ENCODE peak calls at places on chromosomes 13 and 19, in ten cellular contexts. One of them, this sample, is unnamed.

GRCh38 chr19:29278716-29279115 is 65.8 kb upstream of the UQCRFS1 start:
- DNase-seq in left ventricle myocardium inferior: no peak
- DNase-seq in pancreas: no peak
- DNase-seq in IMR-90: no peak
- DNase-seq in CD4-positive, alpha-beta memory T cell: no peak
- DNase-seq in astrocyte: no peak
- DNase-seq in GM23338: no peak
- DNase-seq in GM23248: no peak
- DNase-seq in heart left ventricle: no peak
- DNase-seq in body of pancreas: no peak
- DNase-seq in this sample: no peak

GRCh38 chr19:15563325-15563794 is 51.7 kb upstream of the CYP4F8 start:
- DNase-seq in CD4-positive, alpha-beta memory T cell: no peak
- DNase-seq in IMR-90: no peak
- DNase-seq in heart left ventricle: peak; percentile 74
- DNase-seq in astrocyte: no peak
- DNase-seq in pancreas: peak; percentile 70
- DNase-seq in body of pancreas: peak; percentile 26
- DNase-seq in GM23338: no peak
- DNase-seq in left ventricle myocardium inferior: peak; percentile 36
- DNase-seq in GM23248: peak; percentile 19
- DNase-seq in this sample: peak; percentile 77

GRCh38 chr13:46386996-46387851 is at the start of gene RUBCNL:
- DNase-seq in astrocyte: no peak
- DNase-seq in body of pancreas: peak; percentile 16
- DNase-seq in GM23248: peak; percentile 62
- DNase-seq in left ventricle myocardium inferior: peak; percentile 34
- DNase-seq in CD4-positive, alpha-beta memory T cell: no peak
- DNase-seq in pancreas: peak; percentile 63
- DNase-seq in heart left ventricle: peak; percentile 81
- DNase-seq in GM23338: peak; percentile 74
- DNase-seq in IMR-90: no peak
- DNase-seq in this sample: peak; percentile 53

GRCh38 chr19:31515931-31516330 is 166.7 kb upstream of the TSHZ3 start:
- DNase-seq in IMR-90: no peak
- DNase-seq in pancreas: no peak
- DNase-seq in GM23338: no peak
- DNase-seq in body of pancreas: no peak
- DNase-seq in heart left ventricle: no peak
- DNase-seq in left ventricle myocardium inferior: no peak
- DNase-seq in GM23248: peak; percentile 56
- DNase-seq in astrocyte: no peak
- DNase-seq in CD4-positive, alpha-beta memory T cell: no peak
- DNase-seq in this sample: no peak

GRCh38 chr13:26601669-26602068 is 44.2 kb downstream of the WASF3 start:
- DNase-seq in astrocyte: peak; percentile 49
- DNase-seq in heart left ventricle: no peak
- DNase-seq in IMR-90: peak; percentile 59
- DNase-seq in CD4-positive, alpha-beta memory T cell: no peak
- DNase-seq in GM23248: peak; percentile 69
- DNase-seq in left ventricle myocardium inferior: no peak
- DNase-seq in GM23338: no peak
- DNase-seq in pancreas: no peak
- DNase-seq in body of pancreas: no peak
- DNase-seq in this sample: no peak

GRCh38 chr19:5951338-5951861 is 26.5 kb downstream of the RANBP3 start:
- DNase-seq in left ventricle myocardium inferior: no peak
- DNase-seq in astrocyte: no peak
- DNase-seq in CD4-positive, alpha-beta memory T cell: no peak
- DNase-seq in pancreas: no peak
- DNase-seq in GM23338: peak; percentile 63
- DNase-seq in body of pancreas: no peak
- DNase-seq in heart left ventricle: no peak
- DNase-seq in IMR-90: no peak
- DNase-seq in GM23248: no peak
- DNase-seq in this sample: peak; percentile 23

GRCh38 chr13:79307866-79308298 is 98.2 kb downstream of the RBM26 start:
- DNase-seq in astrocyte: peak; percentile 23
- DNase-seq in CD4-positive, alpha-beta memory T cell: no peak
- DNase-seq in pancreas: no peak
- DNase-seq in left ventricle myocardium inferior: no peak
- DNase-seq in heart left ventricle: no peak
- DNase-seq in GM23248: peak; percentile 57
- DNase-seq in body of pancreas: no peak
- DNase-seq in IMR-90: peak; percentile 61
- DNase-seq in GM23338: peak; percentile 18
- DNase-seq in this sample: peak; percentile 21

GRCh38 chr13:112795277-112795676 is 105.4 kb downstream of the ATP11A start:
- DNase-seq in IMR-90: no peak
- DNase-seq in pancreas: no peak
- DNase-seq in CD4-positive, alpha-beta memory T cell: no peak
- DNase-seq in GM23338: no peak
- DNase-seq in body of pancreas: no peak
- DNase-seq in heart left ventricle: no peak
- DNase-seq in astrocyte: no peak
- DNase-seq in left ventricle myocardium inferior: no peak
- DNase-seq in GM23248: no peak
- DNase-seq in this sample: no peak

GRCh38 chr13:111115841-111116500 is 861 bp downstream of the ARHGEF7 start:
- DNase-seq in GM23248: peak; percentile 94
- DNase-seq in astrocyte: peak; percentile 34
- DNase-seq in body of pancreas: peak; percentile 26
- DNase-seq in GM23338: peak; percentile 52
- DNase-seq in left ventricle myocardium inferior: peak; percentile 69
- DNase-seq in pancreas: no peak
- DNase-seq in heart left ventricle: peak; percentile 73
- DNase-seq in IMR-90: peak; percentile 87
- DNase-seq in CD4-positive, alpha-beta memory T cell: no peak
- DNase-seq in this sample: peak; percentile 60

GRCh38 chr19:16588089-16588823 is 16.0 kb upstream of the SLC35E1 start:
- DNase-seq in left ventricle myocardium inferior: no peak
- DNase-seq in GM23248: no peak
- DNase-seq in IMR-90: peak; percentile 19
- DNase-seq in astrocyte: peak; percentile 34
- DNase-seq in GM23338: peak; percentile 43
- DNase-seq in CD4-positive, alpha-beta memory T cell: peak; percentile 70
- DNase-seq in body of pancreas: peak; percentile 40
- DNase-seq in heart left ventricle: no peak
- DNase-seq in pancreas: no peak
- DNase-seq in this sample: peak; percentile 64

GRCh38 chr13:56166864-56167263 is 973.9 kb upstream of the PRR20A start:
- DNase-seq in pancreas: no peak
- DNase-seq in GM23248: no peak
- DNase-seq in IMR-90: no peak
- DNase-seq in heart left ventricle: no peak
- DNase-seq in left ventricle myocardium inferior: no peak
- DNase-seq in CD4-positive, alpha-beta memory T cell: no peak
- DNase-seq in astrocyte: no peak
- DNase-seq in body of pancreas: no peak
- DNase-seq in GM23338: peak; percentile 80
- DNase-seq in this sample: no peak

GRCh38 chr13:46380242-46380641 is 6.8 kb downstream of the RUBCNL start:
- DNase-seq in GM23338: no peak
- DNase-seq in pancreas: no peak
- DNase-seq in astrocyte: no peak
- DNase-seq in IMR-90: no peak
- DNase-seq in GM23248: no peak
- DNase-seq in heart left ventricle: no peak
- DNase-seq in left ventricle myocardium inferior: no peak
- DNase-seq in CD4-positive, alpha-beta memory T cell: no peak
- DNase-seq in body of pancreas: no peak
- DNase-seq in this sample: no peak

GRCh38 chr13:43802511-43802910 is 15.7 kb upstream of the ENOX1 start:
- DNase-seq in astrocyte: no peak
- DNase-seq in GM23248: no peak
- DNase-seq in heart left ventricle: no peak
- DNase-seq in GM23338: no peak
- DNase-seq in left ventricle myocardium inferior: no peak
- DNase-seq in pancreas: no peak
- DNase-seq in CD4-positive, alpha-beta memory T cell: no peak
- DNase-seq in body of pancreas: no peak
- DNase-seq in IMR-90: no peak
- DNase-seq in this sample: no peak

GRCh38 chr19:17755977-17756670 is 4.8 kb downstream of the FCHO1 start:
- DNase-seq in heart left ventricle: no peak
- DNase-seq in CD4-positive, alpha-beta memory T cell: no peak
- DNase-seq in IMR-90: peak; percentile 50
- DNase-seq in left ventricle myocardium inferior: no peak
- DNase-seq in body of pancreas: peak; percentile 40
- DNase-seq in GM23248: no peak
- DNase-seq in astrocyte: peak; percentile 56
- DNase-seq in pancreas: peak; percentile 70
- DNase-seq in GM23338: peak; percentile 87
- DNase-seq in this sample: peak; percentile 90

GRCh38 chr13:35712907-35713685 is 236.6 kb upstream of the MAB21L1 start:
- DNase-seq in IMR-90: peak; percentile 71
- DNase-seq in GM23248: peak; percentile 77
- DNase-seq in heart left ventricle: no peak
- DNase-seq in CD4-positive, alpha-beta memory T cell: no peak
- DNase-seq in astrocyte: peak; percentile 39
- DNase-seq in left ventricle myocardium inferior: no peak
- DNase-seq in GM23338: peak; percentile 29
- DNase-seq in pancreas: no peak
- DNase-seq in body of pancreas: no peak
- DNase-seq in this sample: no peak

GRCh38 chr19:34485831-34486230 is 4.3 kb downstream of the WTIP start:
- DNase-seq in left ventricle myocardium inferior: no peak
- DNase-seq in pancreas: no peak
- DNase-seq in CD4-positive, alpha-beta memory T cell: no peak
- DNase-seq in GM23248: no peak
- DNase-seq in heart left ventricle: no peak
- DNase-seq in GM23338: no peak
- DNase-seq in astrocyte: no peak
- DNase-seq in body of pancreas: no peak
- DNase-seq in IMR-90: no peak
- DNase-seq in this sample: no peak

GRCh38 chr19:30662211-30662861 is 290.2 kb downstream of the ZNF536 start:
- DNase-seq in astrocyte: peak; percentile 45
- DNase-seq in IMR-90: no peak
- DNase-seq in heart left ventricle: no peak
- DNase-seq in GM23338: no peak
- DNase-seq in body of pancreas: peak; percentile 70
- DNase-seq in left ventricle myocardium inferior: no peak
- DNase-seq in GM23248: peak; percentile 62
- DNase-seq in pancreas: no peak
- DNase-seq in CD4-positive, alpha-beta memory T cell: no peak
- DNase-seq in this sample: no peak

GRCh38 chr19:13764101-13764807 is at the start of gene MRI1:
- DNase-seq in left ventricle myocardium inferior: peak; percentile 84
- DNase-seq in heart left ventricle: peak; percentile 90
- DNase-seq in astrocyte: peak; percentile 46
- DNase-seq in pancreas: peak; percentile 88
- DNase-seq in GM23338: peak; percentile 67
- DNase-seq in GM23248: peak; percentile 82
- DNase-seq in CD4-positive, alpha-beta memory T cell: peak; percentile 44
- DNase-seq in body of pancreas: peak; percentile 78
- DNase-seq in IMR-90: peak; percentile 60
- DNase-seq in this sample: peak; percentile 86

GRCh38 chr19:53906211-53907192 is 2.6 kb upstream of the CACNG7 start:
- DNase-seq in pancreas: peak; percentile 84
- DNase-seq in CD4-positive, alpha-beta memory T cell: peak; percentile 50
- DNase-seq in astrocyte: no peak
- DNase-seq in IMR-90: no peak
- DNase-seq in body of pancreas: peak; percentile 42
- DNase-seq in GM23338: peak; percentile 81
- DNase-seq in left ventricle myocardium inferior: peak; percentile 42
- DNase-seq in GM23248: peak; percentile 45
- DNase-seq in heart left ventricle: peak; percentile 77
- DNase-seq in this sample: peak; percentile 50

GRCh38 chr19:42214810-42215209 is 2.7 kb downstream of the DEDD2 start:
- DNase-seq in IMR-90: no peak
- DNase-seq in GM23248: no peak
- DNase-seq in body of pancreas: no peak
- DNase-seq in heart left ventricle: peak; percentile 30
- DNase-seq in GM23338: no peak
- DNase-seq in CD4-positive, alpha-beta memory T cell: no peak
- DNase-seq in left ventricle myocardium inferior: no peak
- DNase-seq in pancreas: no peak
- DNase-seq in astrocyte: no peak
- DNase-seq in this sample: no peak
- H3K4me1 ChIP-seq in IMR-90: peaks cover 11% of the 10 kb centered on the region
- H3K4me1 ChIP-seq in GM23248: peaks cover 21% of the 10 kb centered on the region
- H3K4me1 ChIP-seq in body of pancreas: peaks cover 59% of the 10 kb centered on the region
- H3K4me1 ChIP-seq in heart left ventricle: peaks cover 69% of the 10 kb centered on the region
- H3K4me1 ChIP-seq in GM23338: peaks cover 9% of the 10 kb centered on the region
- H3K4me1 ChIP-seq in CD4-positive, alpha-beta memory T cell: peaks cover 72% of the 10 kb centered on the region
- H3K4me1 ChIP-seq in left ventricle myocardium inferior: peaks cover 43% of the 10 kb centered on the region
- H3K4me1 ChIP-seq in pancreas: peaks cover 31% of the 10 kb centered on the region
- H3K4me1 ChIP-seq in astrocyte: peaks cover 25% of the 10 kb centered on the region
- H3K4me1 ChIP-seq in this sample: peaks cover 20% of the 10 kb centered on the region

GRCh38 chr13:20988033-20988908 is 73.1 kb downstream of the LATS2 start:
- DNase-seq in IMR-90: no peak
- DNase-seq in left ventricle myocardium inferior: no peak
- DNase-seq in body of pancreas: no peak
- DNase-seq in astrocyte: no peak
- DNase-seq in GM23338: no peak
- DNase-seq in pancreas: no peak
- DNase-seq in CD4-positive, alpha-beta memory T cell: no peak
- DNase-seq in heart left ventricle: no peak
- DNase-seq in GM23248: no peak
- DNase-seq in this sample: no peak
- H3K36me3 ChIP-seq in IMR-90: peaks cover 55% of the 10 kb centered on the region
- H3K36me3 ChIP-seq in left ventricle myocardium inferior: peaks cover 62% of the 10 kb centered on the region
- H3K36me3 ChIP-seq in body of pancreas: peaks cover 3% of the 10 kb centered on the region
- H3K36me3 ChIP-seq in astrocyte: peaks cover 35% of the 10 kb centered on the region
- H3K36me3 ChIP-seq in GM23338: peaks cover 14% of the 10 kb centered on the region
- H3K36me3 ChIP-seq in pancreas: peaks cover 5% of the 10 kb centered on the region
- H3K36me3 ChIP-seq in CD4-positive, alpha-beta memory T cell: no peaks in the 10 kb centered on the region
- H3K36me3 ChIP-seq in heart left ventricle: peaks cover 10% of the 10 kb centered on the region
- H3K36me3 ChIP-seq in GM23248: peaks cover 39% of the 10 kb centered on the region
- H3K36me3 ChIP-seq in this sample: no peaks in the 10 kb centered on the region

GRCh38 chr13:45316210-45316799 is 24.7 kb downstream of the TPT1 start:
- DNase-seq in pancreas: no peak
- DNase-seq in GM23338: no peak
- DNase-seq in body of pancreas: no peak
- DNase-seq in left ventricle myocardium inferior: no peak
- DNase-seq in GM23248: no peak
- DNase-seq in astrocyte: no peak
- DNase-seq in IMR-90: no peak
- DNase-seq in heart left ventricle: no peak
- DNase-seq in CD4-positive, alpha-beta memory T cell: no peak
- DNase-seq in this sample: no peak
- H3K27ac ChIP-seq in pancreas: no peak overlapping the region
- H3K27ac ChIP-seq in GM23338: no peak overlapping the region
- H3K27ac ChIP-seq in body of pancreas: peak overlapping the region; percentile 55
- H3K27ac ChIP-seq in left ventricle myocardium inferior: no peak overlapping the region
- H3K27ac ChIP-seq in GM23248: no peak overlapping the region
- H3K27ac ChIP-seq in astrocyte: no peak overlapping the region
- H3K27ac ChIP-seq in IMR-90: no peak overlapping the region
- H3K27ac ChIP-seq in heart left ventricle: no peak overlapping the region
- H3K27ac ChIP-seq in CD4-positive, alpha-beta memory T cell: no peak overlapping the region
- H3K27ac ChIP-seq in this sample: no peak overlapping the region

DNA sequence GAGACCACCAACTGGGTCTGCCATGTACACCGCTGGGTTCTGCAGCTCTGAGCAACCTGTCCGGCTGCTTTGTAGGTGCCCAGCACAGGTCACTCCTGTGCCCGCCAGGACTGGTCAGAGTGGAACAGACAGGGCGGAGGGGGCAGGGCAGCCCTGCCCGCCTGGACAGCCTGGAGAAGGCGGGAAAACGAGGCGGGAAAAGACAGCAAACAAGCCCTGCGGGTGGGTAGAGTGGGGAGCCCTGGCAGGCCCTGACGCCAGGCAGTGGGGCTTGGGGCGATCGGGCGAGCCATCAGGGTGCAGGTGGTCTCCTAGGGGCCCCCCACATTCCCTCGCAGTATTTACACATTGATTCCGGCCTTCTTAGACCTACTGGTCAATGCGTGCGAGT is 525 bp upstream of the UHRF1 start:
- DNase-seq in heart left ventricle: no peak
- DNase-seq in GM23248: no peak
- DNase-seq in pancreas: no peak
- DNase-seq in body of pancreas: no peak
- DNase-seq in CD4-positive, alpha-beta memory T cell: no peak
- DNase-seq in GM23338: no peak
- DNase-seq in astrocyte: no peak
- DNase-seq in left ventricle myocardium inferior: no peak
- DNase-seq in IMR-90: no peak
- DNase-seq in this sample: no peak
- H3K4me1 ChIP-seq in heart left ventricle: peaks cover 39% of the 10 kb centered on the region
- H3K4me1 ChIP-seq in GM23248: peaks cover 23% of the 10 kb centered on the region
- H3K4me1 ChIP-seq in pancreas: peaks cover 9% of the 10 kb centered on the region
- H3K4me1 ChIP-seq in body of pancreas: peaks cover 28% of the 10 kb centered on the region
- H3K4me1 ChIP-seq in CD4-positive, alpha-beta memory T cell: peaks cover 44% of the 10 kb centered on the region
- H3K4me1 ChIP-seq in GM23338: peaks cover 22% of the 10 kb centered on the region
- H3K4me1 ChIP-seq in astrocyte: peaks cover 30% of the 10 kb centered on the region
- H3K4me1 ChIP-seq in left ventricle myocardium inferior: peaks cover 29% of the 10 kb centered on the region
- H3K4me1 ChIP-seq in IMR-90: peaks cover 18% of the 10 kb centered on the region
- H3K4me1 ChIP-seq in this sample: peaks cover 13% of the 10 kb centered on the region